ENCODE peak calls at places on chromosomes 13 and 19, in five cellular contexts. J is astrocyte, F is AG04449, I is PC-3, L is fibroblast of lung. C is an unnamed sample.

GRCh38 chr19:35592226-35592625 is 6.3 kb downstream of the PMIS2 start:
- DNase-seq in J (peak; percentile 9), F (no peak), I (peak; percentile 52), L (peak; percentile 16), C (peak; percentile 73)

GRCh38 chr13:50340146-50340545 is 324.9 kb downstream of the KCNRG start:
- DNase-seq in J (no peak), F (no peak), I (no peak), L (no peak), C (no peak)

GRCh38 chr19:56987184-56987583 is 132.6 kb upstream of the USP29 start:
- DNase-seq in J (no peak), F (no peak), I (no peak), L (no peak), C (no peak)

GRCh38 chr13:73548444-73548843 is 489.6 kb downstream of the KLF5 start:
- DNase-seq in J (no peak), F (no peak), I (no peak), L (no peak), C (no peak)

GRCh38 chr13:101144808-101145419 is 271.4 kb downstream of the NALCN start:
- DNase-seq in J (peak; percentile 34), F (no peak), I (peak; percentile 74), L (peak; percentile 47), C (peak; percentile 71)

GRCh38 chr13:38582133-38582532 is 104.7 kb upstream of the FREM2 start:
- DNase-seq in J (peak; percentile 25), F (no peak), I (peak; percentile 59), L (peak; percentile 38), C (peak; percentile 49)

GRCh38 chr13:111540486-111540885 is 220.0 kb downstream of the TEX29 start:
- DNase-seq in J (no peak), F (no peak), I (no peak), L (no peak), C (no peak)

GRCh38 chr19:34351382-34351802 is 13.6 kb upstream of the GPI start:
- DNase-seq in J (no peak), F (no peak), I (peak; percentile 4), L (no peak), C (peak; percentile 27)

GRCh38 chr13:43786766-43787517 is at the start of gene ENOX1:
- DNase-seq in J (peak; percentile 51), F (no peak), I (peak; percentile 47), L (peak; percentile 72), C (peak; percentile 63)

GRCh38 chr19:48713041-48713863 is 6.3 kb downstream of the MAMSTR start:
- DNase-seq in J (no peak), F (no peak), I (no peak), L (peak; percentile 27), C (peak; percentile 45)

GRCh38 chr13:100584901-100585300 is 3.7 kb downstream of the GGACT start:
- DNase-seq in J (peak; percentile 84), F (no peak), I (no peak), L (peak; percentile 85), C (no peak)

GRCh38 chr13:26257049-26257448 is 3.1 kb downstream of the CDK8 start:
- DNase-seq in J (no peak), F (no peak), I (no peak), L (no peak), C (no peak)

GRCh38 chr19:18735752-18736151 is 52.3 kb downstream of the CRTC1 start:
- DNase-seq in J (no peak), F (no peak), I (no peak), L (no peak), C (no peak)

GRCh38 chr13:41905600-41906254 is 55.2 kb downstream of the VWA8 start:
- DNase-seq in J (peak; percentile 22), F (no peak), I (peak; percentile 54), L (peak; percentile 36), C (peak; percentile 68)

GRCh38 chr19:32061304-32061703 is 284.1 kb upstream of the ZNF507 start:
- DNase-seq in J (no peak), F (no peak), I (peak; percentile 46), L (no peak), C (no peak)

GRCh38 chr19:1258707-1259205 is 10.4 kb downstream of the MIDN start:
- DNase-seq in J (no peak), F (no peak), I (no peak), L (no peak), C (no peak)
- H3K4me3 ChIP-seq in J (no peak overlapping the region), F (no peak overlapping the region), I (no peak overlapping the region), L (no peak overlapping the region), C (no peak overlapping the region)

GRCh38 chr13:52617070-52618060 is 24.9 kb upstream of the HNRNPA1L2 start:
- DNase-seq in J (peak; percentile 76), F (peak; percentile 26), I (peak; percentile 81), L (peak; percentile 84), C (peak; percentile 78)
- TF ChIP-seq CTCF in J (no peak), F (no peak), I (no peak), L (no peak), C (no peak)

DNA sequence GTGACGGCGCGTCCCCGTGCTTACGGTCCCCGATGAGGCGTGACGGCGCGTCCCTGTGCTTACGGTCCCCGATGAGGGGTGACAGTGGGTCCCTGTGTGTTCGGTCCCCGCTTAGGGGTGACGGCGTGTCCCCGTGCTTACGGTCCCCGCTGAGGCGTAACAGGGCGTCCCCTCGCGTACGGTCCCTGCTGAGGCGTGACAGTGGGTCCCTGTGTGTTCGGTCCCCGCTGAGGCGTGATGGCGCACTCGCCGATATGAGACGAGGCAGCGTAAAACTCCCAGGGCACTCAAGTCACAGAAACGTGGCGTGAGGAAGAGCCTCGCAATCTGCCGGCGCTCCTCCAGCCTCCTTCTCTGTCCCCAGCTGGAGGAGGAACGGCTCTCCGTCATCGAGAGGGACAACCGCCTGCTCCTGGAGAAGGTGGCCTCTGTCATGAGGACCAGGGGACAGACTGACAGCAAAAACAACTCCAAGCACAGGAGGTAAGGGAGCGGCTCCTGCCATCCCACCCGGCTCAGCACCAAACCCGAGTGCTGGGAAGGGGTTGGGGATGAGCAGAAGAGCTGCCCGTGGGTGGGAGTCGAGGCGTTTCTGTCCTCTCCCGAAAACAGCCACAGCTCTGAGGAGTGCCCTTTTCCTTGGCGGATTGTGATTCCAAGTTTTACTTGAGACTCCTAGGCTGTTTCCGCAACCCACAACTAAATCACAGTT is 21.1 kb downstream of the CFAP97D2 start:
- DNase-seq in J (no peak), F (no peak), I (no peak), L (no peak), C (no peak)
- H3K4me3 ChIP-seq in J (no peak overlapping the region), F (peak overlapping the region; percentile 12), I (no peak overlapping the region), L (peak overlapping the region; percentile 36), C (no peak overlapping the region)

DNA sequence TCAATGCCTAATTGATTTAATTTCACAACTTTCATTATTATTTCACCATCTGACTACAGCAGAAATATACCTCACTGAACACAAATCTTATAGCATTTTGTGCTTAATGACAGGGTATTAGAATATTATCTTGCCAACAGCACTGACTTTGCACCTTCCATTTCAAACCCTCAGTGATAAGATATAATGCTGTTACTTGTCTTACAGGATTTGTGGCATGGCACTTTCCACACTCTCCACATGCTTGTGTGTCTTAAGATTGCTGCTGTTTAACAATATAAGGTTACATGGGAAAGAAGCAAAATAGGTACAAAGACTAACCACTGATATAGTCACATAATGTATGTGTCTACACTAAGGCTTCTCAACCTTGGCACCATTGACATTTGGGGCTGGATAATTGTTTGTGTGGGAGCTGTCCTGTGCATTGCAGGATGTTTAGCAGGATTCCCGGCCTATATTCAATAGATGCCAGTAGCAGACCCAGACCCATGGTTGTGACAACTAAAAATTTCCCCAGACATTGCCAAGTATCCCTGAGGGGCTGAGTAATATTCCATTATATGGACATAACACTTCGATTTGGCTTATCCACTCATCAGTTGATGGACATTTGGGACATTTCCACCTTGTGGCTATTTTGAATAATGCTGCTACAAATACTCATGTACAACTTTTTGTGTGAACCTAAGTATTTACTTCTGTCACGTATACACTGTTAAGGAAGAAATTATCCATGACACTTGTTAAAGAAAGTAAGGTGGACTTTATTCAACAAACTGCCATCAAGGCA is 5.7 kb upstream of the DIAPH3 start:
- DNase-seq in J (no peak), F (no peak), I (peak; percentile 12), L (no peak), C (no peak)
- TF ChIP-seq CTCF in J (no peak), F (no peak), I (peak; percentile 35), L (no peak), C (no peak)

GRCh38 chr13:32032780-32033179 is 1.2 kb downstream of the FRY start:
- DNase-seq in J (no peak), F (no peak), I (no peak), L (no peak), C (no peak)
- H3K4me3 ChIP-seq in J (no peak overlapping the region), F (no peak overlapping the region), I (no peak overlapping the region), L (no peak overlapping the region), C (no peak overlapping the region)

GRCh38 chr13:47455581-47455980 is 545.5 kb downstream of the SUCLA2 start:
- DNase-seq in J (no peak), F (no peak), I (peak; percentile 51), L (no peak), C (no peak)
- TF ChIP-seq CTCF in J (no peak), F (no peak), I (peak; percentile 55), L (peak; percentile 12), C (no peak)

DNA sequence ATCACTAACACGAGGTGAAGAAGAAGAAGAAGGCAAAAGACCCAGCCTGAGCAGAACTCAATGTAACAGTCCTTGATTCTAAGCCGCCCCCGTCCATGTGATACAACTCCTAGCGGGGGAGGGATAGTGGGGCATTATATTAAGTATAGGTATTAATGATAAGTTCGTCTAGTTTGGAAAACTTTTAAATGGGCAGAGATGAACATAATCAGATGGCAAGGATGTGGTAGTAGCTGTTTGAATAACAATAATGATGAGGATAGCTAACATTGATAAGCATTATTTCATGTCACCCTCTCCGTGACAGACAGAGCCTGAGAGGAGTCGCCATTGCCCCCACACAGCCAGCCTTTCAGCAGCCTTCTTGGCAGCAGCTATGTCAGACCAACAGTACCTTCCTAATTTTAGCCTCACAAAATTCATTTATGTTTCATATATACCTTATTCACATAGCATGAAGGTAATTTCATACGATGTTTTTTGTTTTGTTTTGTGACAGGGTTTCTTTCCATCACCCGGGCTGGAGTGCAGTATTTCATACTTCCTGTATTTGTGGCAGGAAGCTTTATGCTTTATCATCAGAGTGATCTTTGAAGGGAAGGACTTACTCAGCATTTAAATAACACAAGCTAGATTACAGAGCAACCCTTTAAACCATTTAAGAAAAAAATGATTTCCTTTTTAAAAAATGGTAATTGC is 64.4 kb upstream of the NPAS1 start:
- DNase-seq in J (peak; percentile 59), F (no peak), I (peak; percentile 58), L (peak; percentile 69), C (no peak)
- H3K4me3 ChIP-seq in J (no peak overlapping the region), F (no peak overlapping the region), I (peak overlapping the region; percentile 44), L (no peak overlapping the region), C (no peak overlapping the region)

GRCh38 chr13:90365130-90365529 is 982.4 kb upstream of the MIR17HG start:
- DNase-seq in J (peak; percentile 3), F (no peak), I (no peak), L (peak; percentile 15), C (peak; percentile 33)
- TF ChIP-seq CTCF in J (no peak), F (no peak), I (peak; percentile 40), L (peak; percentile 38), C (peak; percentile 50)

DNA sequence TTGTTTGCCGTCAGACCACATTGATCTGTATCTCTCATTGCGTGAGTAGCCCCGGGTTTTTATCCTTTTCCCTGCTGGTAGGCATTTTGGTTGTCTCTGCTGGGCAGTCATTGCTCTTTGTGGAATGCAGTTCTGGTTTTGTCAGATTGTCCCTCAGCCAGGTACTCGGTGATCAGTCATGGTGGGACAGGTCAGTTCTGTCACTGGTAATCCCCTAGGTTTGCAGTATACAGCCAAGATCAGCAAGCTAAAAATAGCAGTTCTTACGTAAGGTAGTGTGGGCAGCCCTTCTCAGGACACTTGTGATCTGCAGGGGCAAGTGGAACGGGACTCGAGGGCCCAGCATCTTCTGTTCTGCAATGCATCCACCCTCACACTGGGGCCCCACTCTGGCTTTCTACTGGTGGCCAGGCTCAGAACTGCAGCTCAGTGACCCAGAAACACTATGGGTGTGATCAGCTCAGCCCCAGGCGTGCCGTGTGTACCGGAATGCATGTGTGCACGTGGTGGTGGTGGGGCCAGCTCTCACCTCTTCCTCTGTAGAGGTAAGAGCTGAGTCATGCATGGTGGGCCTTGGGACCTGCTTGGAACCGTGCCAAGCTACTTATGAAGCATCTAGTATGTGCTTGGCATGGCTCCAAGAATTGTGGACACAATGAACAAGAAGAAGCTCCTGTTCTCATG is 6.3 kb downstream of the PLEKHF1 start:
- DNase-seq in J (peak; percentile 53), F (no peak), I (peak; percentile 60), L (peak; percentile 64), C (peak; percentile 82)
- H3K4me3 ChIP-seq in J (no peak overlapping the region), F (no peak overlapping the region), I (no peak overlapping the region), L (no peak overlapping the region), C (no peak overlapping the region)

C was measured in epithelial cell of esophagus.